ENCODE peak calls at places on chromosomes 3 and 15, in eight cellular contexts. Z is dermis blood vessel endothelial cell; W is NCI-H774; N is astrocyte; J is CD8-positive, alpha-beta T cell; B is T-helper 2 cell; G is GF-D8; Y is LoVo. Q is an unnamed sample.

GRCh38 chr3:130517541-130517940 is 564 bp downstream of the COL6A6 start:
- DNase-seq in N (peak), G (no peak), J (no peak), Y (no peak), Z (no peak), B (no peak), W (no peak), Q (no peak)

GRCh38 chr15:65154720-65155119 is 21.1 kb upstream of the PDCD7 start:
- DNase-seq in Y (no peak), W (no peak), Z (no peak), J (no peak), G (no peak), N (no peak), B (no peak), Q (no peak)

GRCh38 chr15:96553451-96553850 is 223.0 kb downstream of the NR2F2 start:
- DNase-seq in N (no peak), Z (no peak), J (no peak), B (no peak), Y (no peak), G (no peak), W (no peak), Q (no peak)

GRCh38 chr15:41465822-41466421 is 27.8 kb upstream of the ITPKA start:
- DNase-seq in Y (peak), Z (peak), B (peak), J (no peak), W (peak), N (peak), G (peak), Q (no peak)

GRCh38 chr3:181581651-181582050 is 130.1 kb upstream of the SOX2 start:
- DNase-seq in G (no peak), W (no peak), Y (no peak), Z (no peak), B (no peak), N (peak), J (no peak), Q (no peak)

GRCh38 chr15:74845208-74845568 is 2.2 kb upstream of the ULK3 start:
- DNase-seq in N (no peak), J (peak), B (peak), G (no peak), W (no peak), Y (no peak), Z (no peak), Q (no peak)

GRCh38 chr3:179016979-179017670 is 54.5 kb downstream of the ZMAT3 start:
- DNase-seq in N (no peak), J (no peak), G (no peak), W (no peak), B (no peak), Z (no peak), Y (no peak), Q (no peak)

GRCh38 chr3:54837964-54838363 is 89.9 kb downstream of the LRTM1 start:
- DNase-seq in Y (no peak), G (no peak), N (no peak), B (no peak), Z (no peak), W (no peak), J (no peak), Q (no peak)

GRCh38 chr3:8152826-8153418 is 348.7 kb upstream of the LMCD1 start:
- DNase-seq in B (no peak), G (no peak), J (no peak), Y (no peak), Z (no peak), N (no peak), W (no peak), Q (no peak)

GRCh38 chr3:48024401-48024800 is 8.2 kb upstream of the MAP4 start:
- DNase-seq in J (no peak), W (no peak), B (no peak), N (no peak), G (no peak), Y (no peak), Z (no peak), Q (no peak)

GRCh38 chr15:90082140-90082713 is 20.0 kb downstream of the IDH2 start:
- DNase-seq in Y (no peak), J (no peak), G (no peak), W (no peak), B (no peak), N (no peak), Z (peak), Q (no peak)

GRCh38 chr3:172076212-172076611 is 36.8 kb downstream of the FNDC3B start:
- DNase-seq in J (no peak), N (no peak), W (no peak), B (no peak), G (no peak), Z (no peak), Y (no peak), Q (no peak)

GRCh38 chr15:48646364-48646763 is 855 bp upstream of the FBN1 start:
- DNase-seq in J (no peak), W (no peak), N (no peak), B (no peak), Z (no peak), G (no peak), Y (no peak), Q (no peak)

GRCh38 chr3:177591371-177591770 is 394.1 kb upstream of the TBL1XR1 start:
- DNase-seq in J (no peak), Y (no peak), Z (no peak), B (peak), W (no peak), N (no peak), G (no peak), Q (no peak)

GRCh38 chr3:37054370-37054769 is 61.1 kb downstream of the MLH1 start:
- DNase-seq in N (peak), Z (peak), Y (peak), J (no peak), G (no peak), B (no peak), W (no peak), Q (no peak)

GRCh38 chr15:64738231-64739095 is 36.9 kb downstream of the RBPMS2 start:
- DNase-seq in N (no peak), Y (no peak), J (no peak), W (no peak), B (no peak), G (no peak), Z (no peak), Q (no peak)

GRCh38 chr3:87436781-87437543 is 160.6 kb upstream of the POU1F1 start:
- DNase-seq in Y (no peak), Z (no peak), W (no peak), J (no peak), G (no peak), B (no peak), N (peak), Q (no peak)